ENCODE peak calls at places on chromosomes 6 and 20, in four cellular contexts. T is activated CD4-positive, alpha-beta T cell treated with anti-CD3 and anti-CD28 coated beads, Interleukin-2, amount 50 U/mL, for 1 hour; U is RPMI7951; E is HEK293T. Q is an unnamed sample.

GRCh38 chr6:37631295-37631694 is 66.4 kb downstream of the MDGA1 start:
- DNase-seq in T (no peak), U (no peak), E (no peak), Q (no peak)

GRCh38 chr6:35919085-35919826 is 1.6 kb downstream of the SRPK1 start:
- DNase-seq in T (no peak), U (no peak), E (no peak), Q (peak)

GRCh38 chr6:6834356-6835342 is 246.1 kb downstream of the LY86 start:
- DNase-seq in T (no peak), U (no peak), E (no peak), Q (peak)

GRCh38 chr20:59680148-59680650 is 75.9 kb downstream of the PHACTR3 start:
- DNase-seq in T (no peak), U (no peak), E (no peak), Q (no peak)

GRCh38 chr6:52015953-52016352 is 71.5 kb downstream of the PKHD1 start:
- DNase-seq in T (no peak), U (no peak), E (no peak), Q (no peak)

GRCh38 chr20:50663095-50663821 is 28.1 kb downstream of the RIPOR3 start:
- DNase-seq in T (no peak), U (no peak), E (no peak), Q (peak)

GRCh38 chr20:44104807-44105517 is 82.0 kb downstream of the JPH2 start:
- DNase-seq in T (no peak), U (peak), E (peak), Q (peak)

GRCh38 chr20:16620961-16621360 is 47.7 kb upstream of the KIF16B start:
- DNase-seq in T (no peak), U (no peak), E (no peak), Q (no peak)

GRCh38 chr6:141464490-141464889 is 668.2 kb upstream of the GJE1 start:
- DNase-seq in T (no peak), U (peak), E (no peak), Q (peak)

GRCh38 chr6:37600287-37600916 is 97.3 kb downstream of the MDGA1 start:
- DNase-seq in T (no peak), U (no peak), E (no peak), Q (no peak)

GRCh38 chr20:25327521-25328235 is 63.0 kb downstream of the ABHD12 start:
- DNase-seq in T (no peak), U (peak), E (no peak), Q (peak)

GRCh38 chr6:80316655-80317332 is 210.3 kb downstream of the BCKDHB start:
- DNase-seq in T (no peak), U (no peak), E (no peak), Q (no peak)

GRCh38 chr6:80210618-80211017 is 104.1 kb downstream of the BCKDHB start:
- DNase-seq in T (no peak), U (no peak), E (no peak), Q (no peak)

GRCh38 chr6:144460224-144461095 is 175.3 kb downstream of the UTRN start:
- DNase-seq in T (no peak), U (no peak), E (no peak), Q (no peak)

GRCh38 chr6:10313799-10314162 is 101.1 kb downstream of the TFAP2A start:
- DNase-seq in T (no peak), U (no peak), E (no peak), Q (no peak)

GRCh38 chr6:162973141-162973872 is 245.5 kb downstream of the PACRG start:
- DNase-seq in T (no peak), U (peak), E (no peak), Q (no peak)

GRCh38 chr6:1271071-1271763 is 40.7 kb upstream of the FOXQ1 start:
- DNase-seq in T (no peak), U (no peak), E (no peak), Q (no peak)

GRCh38 chr6:124870611-124871201 is 91.5 kb upstream of the RNF217 start:
- DNase-seq in T (no peak), U (peak), E (peak), Q (peak)

GRCh38 chr6:47420394-47421371 is 56.9 kb upstream of the CD2AP start:
- DNase-seq in T (no peak), U (peak), E (no peak), Q (peak)

GRCh38 chr6:137160763-137161162 is 12.7 kb downstream of the IL22RA2 start:
- DNase-seq in T (no peak), U (peak), E (no peak), Q (peak)

GRCh38 chr20:48556956-48557355 is 270.8 kb downstream of the PREX1 start:
- DNase-seq in T (no peak), U (no peak), E (no peak), Q (no peak)

GRCh38 chr20:1368448-1369199 is 24.2 kb downstream of the FKBP1A start:
- DNase-seq in T (no peak), U (peak), E (no peak), Q (peak)

GRCh38 chr20:60937581-60937980 is 314.5 kb upstream of the CDH4 start:
- DNase-seq in T (no peak), U (no peak), E (no peak), Q (no peak)

GRCh38 chr6:170208171-170208601 is 82.7 kb downstream of the DLL1 start:
- DNase-seq in T (no peak), U (no peak), E (no peak), Q (no peak)

GRCh38 chr20:57266251-57267157 is at the start of gene BMP7:
- DNase-seq in T (no peak), U (no peak), E (peak), Q (peak)

GRCh38 chr6:26554669-26555504 is 16.7 kb downstream of the HMGN4 start:
- DNase-seq in T (peak), U (peak), E (no peak), Q (peak)

GRCh38 chr6:72286911-72287311 is 335.0 kb upstream of the KCNQ5 start:
- DNase-seq in T (no peak), U (peak), E (no peak), Q (peak)

GRCh38 chr20:46035713-46036112 is 6.7 kb downstream of the SLC12A5 start:
- DNase-seq in T (no peak), U (no peak), E (no peak), Q (no peak)